ENCODE peak calls at places on chromosomes 11 and 22, in ten cellular contexts. M, B, I, S, Y, L, K, N, Q and T are unnamed samples.

GRCh38 chr11:10693509-10694071 is at the start of gene IRAG1:
- DNase-seq in M (no peak), B (peak; percentile 58), I (peak; percentile 37), S (peak; percentile 24), Y (no peak), L (no peak), K (peak; percentile 70), N (no peak), Q (no peak), T (no peak)

GRCh38 chr22:22692707-22693530 is 48.5 kb downstream of the GGTLC2 start:
- DNase-seq in M (no peak), B (peak; percentile 72), I (peak; percentile 55), S (no peak), Y (peak; percentile 22), L (peak; percentile 45), K (no peak), N (peak; percentile 23), Q (no peak), T (peak; percentile 97)

GRCh38 chr22:36741204-36741793 is 34.6 kb downstream of the IFT27 start:
- DNase-seq in M (no peak), B (peak; percentile 9), I (no peak), S (no peak), Y (no peak), L (no peak), K (no peak), N (no peak), Q (no peak), T (no peak)

GRCh38 chr11:36254739-36255138 is 34.5 kb downstream of the COMMD9 start:
- DNase-seq in M (no peak), B (peak; percentile 36), I (no peak), S (no peak), Y (no peak), L (no peak), K (no peak), N (peak; percentile 56), Q (no peak), T (no peak)

GRCh38 chr11:101211407-101211975 is 81.9 kb upstream of the PGR start:
- DNase-seq in M (no peak), B (no peak), I (no peak), S (no peak), Y (no peak), L (no peak), K (no peak), N (no peak), Q (no peak), T (no peak)

GRCh38 chr11:22460181-22460580 is 122.0 kb downstream of the SLC17A6 start:
- DNase-seq in M (no peak), B (no peak), I (no peak), S (no peak), Y (no peak), L (no peak), K (no peak), N (peak; percentile 18), Q (no peak), T (no peak)

GRCh38 chr11:119352857-119353260 is 6.4 kb upstream of the MFRP start:
- DNase-seq in M (no peak), B (peak; percentile 82), I (peak; percentile 80), S (no peak), Y (no peak), L (no peak), K (peak; percentile 64), N (no peak), Q (no peak), T (no peak)

GRCh38 chr11:20937826-20938225 is 268.4 kb downstream of the NELL1 start:
- DNase-seq in M (no peak), B (no peak), I (no peak), S (no peak), Y (no peak), L (no peak), K (no peak), N (no peak), Q (no peak), T (no peak)

GRCh38 chr22:39253427-39254070 is 8.8 kb upstream of the PDGFB start:
- DNase-seq in M (no peak), B (peak; percentile 72), I (peak; percentile 82), S (no peak), Y (peak; percentile 62), L (no peak), K (no peak), N (peak; percentile 87), Q (no peak), T (peak; percentile 78)

GRCh38 chr11:64337538-64338249 is 2.3 kb upstream of the CCDC88B start:
- DNase-seq in M (no peak), B (peak; percentile 22), I (no peak), S (no peak), Y (no peak), L (no peak), K (no peak), N (no peak), Q (no peak), T (no peak)

DNA sequence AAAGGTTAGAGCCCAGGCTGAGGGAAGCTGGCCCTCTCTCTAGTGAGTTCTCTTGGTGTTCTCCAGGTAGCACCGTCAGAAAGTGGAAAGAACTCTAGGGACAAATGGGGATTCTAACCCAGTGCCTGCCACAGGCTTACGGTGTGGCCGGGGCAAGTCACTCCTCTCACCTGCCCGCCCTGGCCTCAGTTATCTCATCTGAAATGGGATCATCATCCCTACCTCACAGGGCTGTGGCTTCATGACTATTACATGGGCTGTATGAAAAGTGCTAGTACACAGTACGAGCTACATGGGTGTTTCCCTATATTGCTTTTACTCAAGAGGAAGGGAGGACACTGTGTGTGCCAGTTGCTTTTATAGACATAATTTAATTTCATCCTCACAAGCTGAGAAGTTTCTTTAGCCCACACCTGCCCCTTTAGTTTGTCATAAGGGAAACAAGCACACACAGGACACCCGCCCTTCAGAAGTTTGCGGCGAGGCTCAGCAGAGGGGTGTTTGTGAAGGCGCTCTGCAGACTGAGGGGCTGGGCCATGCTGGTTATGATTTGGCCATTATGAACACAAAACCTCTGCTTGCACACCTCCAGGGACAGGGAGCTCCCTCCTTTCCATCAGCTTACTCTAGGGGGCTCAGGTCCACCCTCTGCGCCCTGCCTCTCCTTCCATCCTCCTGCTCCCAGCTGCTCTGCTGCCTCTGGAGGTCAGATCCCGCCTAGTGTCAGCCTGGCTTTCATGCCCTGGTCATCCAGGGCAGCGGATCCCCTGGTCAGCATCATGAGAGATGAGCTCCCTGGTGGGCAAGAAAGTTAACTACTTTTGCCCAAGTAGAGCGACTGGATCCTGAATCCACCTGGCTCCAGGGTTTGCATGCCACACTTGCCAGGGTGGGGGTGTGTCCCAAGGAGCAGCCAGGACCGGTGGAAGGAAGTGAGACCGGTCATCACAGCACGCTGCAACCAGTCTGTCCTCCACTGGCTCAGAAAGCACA is 1.2 kb downstream of the KLHL35 start:
- DNase-seq in M (no peak), B (no peak), I (no peak), S (no peak), Y (no peak), L (no peak), K (no peak), N (no peak), Q (no peak), T (no peak)
- TF ChIP-seq CTCF in M (no peak), B (no peak), I (no peak), S (no peak), Y (no peak), L (no peak), K (no peak), N (no peak), Q (no peak), T (no peak)

GRCh38 chr11:103532133-103532788 is 423.0 kb downstream of the DYNC2H1 start:
- DNase-seq in M (no peak), B (peak; percentile 81), I (no peak), S (no peak), Y (no peak), L (no peak), K (no peak), N (peak; percentile 65), Q (no peak), T (no peak)

GRCh38 chr11:103536335-103536722 is 427.1 kb downstream of the DYNC2H1 start:
- DNase-seq in M (no peak), B (no peak), I (no peak), S (no peak), Y (no peak), L (no peak), K (no peak), N (no peak), Q (no peak), T (no peak)

GRCh38 chr11:103537904-103538502 is 428.8 kb downstream of the DYNC2H1 start:
- DNase-seq in M (no peak), B (peak; percentile 72), I (no peak), S (no peak), Y (no peak), L (no peak), K (no peak), N (peak; percentile 15), Q (no peak), T (peak; percentile 6)

GRCh38 chr11:103534191-103534590 is 425.0 kb downstream of the DYNC2H1 start:
- DNase-seq in M (no peak), B (no peak), I (no peak), S (no peak), Y (no peak), L (no peak), K (no peak), N (no peak), Q (no peak), T (no peak)

DNA sequence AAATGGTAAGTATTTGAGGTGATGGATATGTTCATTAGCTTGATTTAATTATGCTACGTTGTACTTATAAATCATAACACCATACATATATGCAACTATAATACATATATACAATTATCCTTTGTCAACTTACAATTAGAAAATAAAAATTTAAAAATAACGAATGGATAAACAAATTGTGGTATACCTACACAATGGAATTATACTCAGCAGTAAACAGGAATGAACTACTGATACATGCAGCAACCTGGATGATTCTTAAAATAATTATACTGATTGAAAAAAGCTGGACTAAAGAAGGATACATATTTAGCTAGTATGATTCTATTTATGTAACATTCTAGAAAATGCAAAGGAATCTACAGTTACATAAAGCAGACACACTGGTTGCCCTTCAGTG is 425.7 kb downstream of the DYNC2H1 start:
- DNase-seq in M (no peak), B (no peak), I (no peak), S (no peak), Y (no peak), L (no peak), K (no peak), N (no peak), Q (no peak), T (no peak)
- TF ChIP-seq CTCF in M (no peak), B (no peak), I (no peak), S (no peak), Y (no peak), L (no peak), K (no peak), N (no peak), Q (no peak), T (no peak)

DNA sequence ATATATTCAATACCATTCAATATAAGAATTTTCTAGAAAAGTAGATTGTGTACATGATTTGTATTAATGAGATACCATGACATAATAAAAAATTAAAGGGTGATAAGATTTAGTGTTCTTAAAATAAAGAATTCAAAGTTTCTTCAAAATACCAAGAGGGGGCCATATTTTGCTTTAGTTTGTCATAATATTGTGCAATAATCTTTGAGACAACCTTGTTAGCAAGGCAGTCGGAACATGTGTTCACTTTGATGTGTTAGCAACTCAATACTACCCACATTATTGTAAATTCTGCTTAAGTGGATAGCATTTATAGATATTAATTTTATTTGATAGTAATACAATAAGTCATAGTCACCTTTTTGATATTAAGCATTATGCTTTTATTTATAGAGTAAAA is 241.3 kb upstream of the PDGFD start:
- DNase-seq in M (no peak), B (no peak), I (no peak), S (no peak), Y (no peak), L (no peak), K (no peak), N (no peak), Q (no peak), T (no peak)
- TF ChIP-seq CTCF in M (no peak), B (no peak), I (no peak), S (no peak), Y (no peak), L (no peak), K (no peak), N (no peak), Q (no peak), T (no peak)

GRCh38 chr11:104873252-104873651 is 25.0 kb downstream of the CASP12 start:
- DNase-seq in M (no peak), B (no peak), I (no peak), S (no peak), Y (no peak), L (no peak), K (no peak), N (peak; percentile 3), Q (no peak), T (peak; percentile 0)
- TF ChIP-seq CTCF in M (no peak), B (no peak), I (no peak), S (no peak), Y (peak; percentile 29), L (no peak), K (no peak), N (no peak), Q (no peak), T (no peak)